ENCODE peak calls at places on chromosomes 4 and X, in seven cellular contexts. One of them, this sample, is unnamed.
A peak's percentile ranks its signal among the peaks of the same experiment; 100 is the strongest.

GRCh38 chr4:169008478-169008877 is 1.6 kb downstream of the CBR4 start:
- DNase-seq in A549: no peak
- DNase-seq in tibial nerve: no peak
- DNase-seq in right lobe of liver: no peak
- DNase-seq in esophagus squamous epithelium: no peak
- DNase-seq in transverse colon: no peak
- DNase-seq in sigmoid colon: no peak
- DNase-seq in this sample: no peak

GRCh38 chr4:38704755-38705154 is 40.8 kb downstream of the KLF3 start:
- DNase-seq in tibial nerve: no peak
- DNase-seq in transverse colon: no peak
- DNase-seq in right lobe of liver: no peak
- DNase-seq in esophagus squamous epithelium: no peak
- DNase-seq in A549: no peak
- DNase-seq in sigmoid colon: no peak
- DNase-seq in this sample: no peak

GRCh38 chr4:23999714-24000113 is 109.9 kb upstream of the PPARGC1A start:
- DNase-seq in transverse colon: no peak
- DNase-seq in sigmoid colon: no peak
- DNase-seq in A549: no peak
- DNase-seq in right lobe of liver: no peak
- DNase-seq in tibial nerve: no peak
- DNase-seq in esophagus squamous epithelium: no peak
- DNase-seq in this sample: no peak

GRCh38 chr4:160353548-160353947 is 1250.7 kb downstream of the RAPGEF2 start:
- DNase-seq in tibial nerve: no peak
- DNase-seq in sigmoid colon: no peak
- DNase-seq in esophagus squamous epithelium: no peak
- DNase-seq in right lobe of liver: no peak
- DNase-seq in A549: no peak
- DNase-seq in transverse colon: no peak
- DNase-seq in this sample: no peak

GRCh38 chr4:117983541-117984451 is 50.5 kb upstream of the NDST3 start:
- DNase-seq in transverse colon: no peak
- DNase-seq in sigmoid colon: no peak
- DNase-seq in A549: no peak
- DNase-seq in right lobe of liver: no peak
- DNase-seq in esophagus squamous epithelium: no peak
- DNase-seq in tibial nerve: no peak
- DNase-seq in this sample: no peak

GRCh38 chr4:23023121-23023520 is 330.4 kb downstream of the GBA3 start:
- DNase-seq in tibial nerve: no peak
- DNase-seq in esophagus squamous epithelium: no peak
- DNase-seq in A549: no peak
- DNase-seq in sigmoid colon: no peak
- DNase-seq in right lobe of liver: no peak
- DNase-seq in transverse colon: no peak
- DNase-seq in this sample: no peak

GRCh38 chrX:101507986-101508385 is 22.7 kb downstream of the ARMCX4 start:
- DNase-seq in right lobe of liver: no peak
- DNase-seq in esophagus squamous epithelium: no peak
- DNase-seq in transverse colon: no peak
- DNase-seq in sigmoid colon: no peak
- DNase-seq in tibial nerve: no peak
- DNase-seq in A549: no peak
- DNase-seq in this sample: no peak

GRCh38 chr4:74632634-74633033 is 161.7 kb downstream of the BTC start:
- DNase-seq in tibial nerve: no peak
- DNase-seq in esophagus squamous epithelium: no peak
- DNase-seq in sigmoid colon: no peak
- DNase-seq in A549: peak; percentile 86
- DNase-seq in right lobe of liver: peak; percentile 48
- DNase-seq in transverse colon: peak; percentile 24
- DNase-seq in this sample: peak; percentile 40

GRCh38 chr4:173685324-173685723 is 155.3 kb upstream of the HAND2 start:
- DNase-seq in right lobe of liver: no peak
- DNase-seq in esophagus squamous epithelium: no peak
- DNase-seq in sigmoid colon: no peak
- DNase-seq in transverse colon: no peak
- DNase-seq in A549: no peak
- DNase-seq in tibial nerve: no peak
- DNase-seq in this sample: no peak

GRCh38 chr4:177283167-177283566 is 26.5 kb upstream of the NEIL3 start:
- DNase-seq in right lobe of liver: no peak
- DNase-seq in transverse colon: no peak
- DNase-seq in sigmoid colon: no peak
- DNase-seq in tibial nerve: no peak
- DNase-seq in esophagus squamous epithelium: no peak
- DNase-seq in A549: no peak
- DNase-seq in this sample: no peak

GRCh38 chr4:52824603-52825310 is 37.4 kb upstream of the RASL11B start:
- DNase-seq in sigmoid colon: no peak
- DNase-seq in right lobe of liver: no peak
- DNase-seq in tibial nerve: no peak
- DNase-seq in transverse colon: no peak
- DNase-seq in A549: no peak
- DNase-seq in esophagus squamous epithelium: no peak
- DNase-seq in this sample: no peak

GRCh38 chrX:53435997-53436396 is 1.8 kb upstream of the HSD17B10 start:
- DNase-seq in A549: peak; percentile 78
- DNase-seq in right lobe of liver: peak; percentile 55
- DNase-seq in esophagus squamous epithelium: no peak
- DNase-seq in transverse colon: peak; percentile 67
- DNase-seq in sigmoid colon: peak; percentile 74
- DNase-seq in tibial nerve: peak; percentile 14
- DNase-seq in this sample: peak; percentile 69

GRCh38 chr4:72951628-72952027 is 117.9 kb downstream of the COX18 start:
- DNase-seq in tibial nerve: no peak
- DNase-seq in transverse colon: no peak
- DNase-seq in esophagus squamous epithelium: no peak
- DNase-seq in sigmoid colon: no peak
- DNase-seq in A549: peak; percentile 24
- DNase-seq in right lobe of liver: no peak
- DNase-seq in this sample: no peak

GRCh38 chrX:150216716-150217115 is 146.4 kb upstream of the MAMLD1 start:
- DNase-seq in A549: no peak
- DNase-seq in transverse colon: no peak
- DNase-seq in right lobe of liver: no peak
- DNase-seq in esophagus squamous epithelium: no peak
- DNase-seq in sigmoid colon: no peak
- DNase-seq in tibial nerve: no peak
- DNase-seq in this sample: no peak

GRCh38 chr4:108270466-108271450 is 102.0 kb upstream of the LEF1 start:
- DNase-seq in esophagus squamous epithelium: no peak
- DNase-seq in tibial nerve: no peak
- DNase-seq in A549: no peak
- DNase-seq in sigmoid colon: no peak
- DNase-seq in right lobe of liver: no peak
- DNase-seq in transverse colon: no peak
- DNase-seq in this sample: peak; percentile 26

GRCh38 chr4:82005153-82005552 is 368.6 kb downstream of the HNRNPD start:
- DNase-seq in esophagus squamous epithelium: no peak
- DNase-seq in sigmoid colon: no peak
- DNase-seq in A549: no peak
- DNase-seq in right lobe of liver: no peak
- DNase-seq in transverse colon: no peak
- DNase-seq in tibial nerve: no peak
- DNase-seq in this sample: no peak

GRCh38 chrX:31590581-31591113 is 518.8 kb upstream of the FTHL17 start:
- DNase-seq in sigmoid colon: no peak
- DNase-seq in esophagus squamous epithelium: no peak
- DNase-seq in transverse colon: no peak
- DNase-seq in tibial nerve: no peak
- DNase-seq in A549: no peak
- DNase-seq in right lobe of liver: no peak
- DNase-seq in this sample: peak; percentile 32

GRCh38 chr4:168408620-168409019 is 71.7 kb downstream of the DDX60L start:
- DNase-seq in sigmoid colon: peak; percentile 91
- DNase-seq in transverse colon: peak; percentile 53
- DNase-seq in esophagus squamous epithelium: no peak
- DNase-seq in right lobe of liver: no peak
- DNase-seq in tibial nerve: peak; percentile 15
- DNase-seq in A549: peak; percentile 79
- DNase-seq in this sample: no peak

GRCh38 chr4:72991889-72992288 is 77.6 kb downstream of the COX18 start:
- DNase-seq in tibial nerve: no peak
- DNase-seq in sigmoid colon: no peak
- DNase-seq in transverse colon: no peak
- DNase-seq in esophagus squamous epithelium: no peak
- DNase-seq in A549: no peak
- DNase-seq in right lobe of liver: no peak
- DNase-seq in this sample: no peak

GRCh38 chrX:65587616-65588526 is 53.3 kb upstream of the LAS1L start:
- DNase-seq in tibial nerve: peak; percentile 70
- DNase-seq in right lobe of liver: peak; percentile 60
- DNase-seq in sigmoid colon: peak; percentile 94
- DNase-seq in transverse colon: peak; percentile 86
- DNase-seq in A549: peak; percentile 8
- DNase-seq in esophagus squamous epithelium: no peak
- DNase-seq in this sample: peak; percentile 67
- TF ChIP-seq POLR2A in tibial nerve: no peak
- TF ChIP-seq POLR2A in right lobe of liver: no peak
- TF ChIP-seq POLR2A in sigmoid colon: no peak
- TF ChIP-seq POLR2A in transverse colon: no peak
- TF ChIP-seq POLR2A in A549: no peak
- TF ChIP-seq POLR2A in esophagus squamous epithelium: no peak
- TF ChIP-seq POLR2A in this sample: no peak

GRCh38 chr4:89267392-89267791 is 40.2 kb downstream of the GPRIN3 start:
- DNase-seq in esophagus squamous epithelium: no peak
- DNase-seq in tibial nerve: no peak
- DNase-seq in sigmoid colon: no peak
- DNase-seq in A549: no peak
- DNase-seq in transverse colon: no peak
- DNase-seq in right lobe of liver: no peak
- DNase-seq in this sample: no peak
- TF ChIP-seq POLR2A in esophagus squamous epithelium: no peak
- TF ChIP-seq POLR2A in tibial nerve: no peak
- TF ChIP-seq POLR2A in sigmoid colon: no peak
- TF ChIP-seq POLR2A in A549: no peak
- TF ChIP-seq POLR2A in transverse colon: no peak
- TF ChIP-seq POLR2A in right lobe of liver: no peak
- TF ChIP-seq POLR2A in this sample: no peak

DNA sequence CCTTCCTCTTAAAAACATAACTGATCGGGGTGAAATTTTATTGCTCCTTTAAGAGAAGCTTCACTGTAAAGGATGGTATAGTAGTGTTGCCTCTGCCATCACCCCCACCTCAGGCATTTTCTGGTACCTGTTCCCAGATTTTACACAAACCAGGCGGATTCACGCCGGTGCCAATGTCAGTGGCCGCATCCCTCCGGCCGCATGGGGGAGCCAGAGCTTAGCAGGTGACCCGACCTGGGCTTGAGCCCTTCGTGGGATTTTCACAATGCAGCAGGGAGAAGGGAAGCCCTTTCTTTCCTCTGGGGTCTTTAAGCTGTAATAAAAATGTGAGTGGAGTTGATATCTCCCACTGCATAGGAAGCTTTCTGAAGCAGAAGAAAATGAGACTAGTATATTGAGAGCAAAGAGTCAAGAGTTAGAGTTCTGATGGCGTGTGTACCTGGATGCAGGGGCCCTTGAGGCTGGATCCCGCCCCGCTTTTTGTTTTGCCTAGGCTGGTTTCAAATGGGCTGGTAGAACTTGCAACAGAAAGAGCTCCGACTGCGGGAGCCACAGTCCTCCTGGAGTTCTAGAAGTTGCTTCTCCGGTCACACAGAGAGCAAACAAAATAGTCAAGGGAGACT is 59.4 kb downstream of the POLR2B start:
- DNase-seq in tibial nerve: peak; percentile 45
- DNase-seq in transverse colon: peak; percentile 67
- DNase-seq in right lobe of liver: peak; percentile 53
- DNase-seq in sigmoid colon: peak; percentile 82
- DNase-seq in A549: peak; percentile 56
- DNase-seq in esophagus squamous epithelium: no peak
- DNase-seq in this sample: peak; percentile 72
- TF ChIP-seq POLR2A in tibial nerve: no peak
- TF ChIP-seq POLR2A in transverse colon: no peak
- TF ChIP-seq POLR2A in right lobe of liver: no peak
- TF ChIP-seq POLR2A in sigmoid colon: no peak
- TF ChIP-seq POLR2A in A549: no peak
- TF ChIP-seq POLR2A in esophagus squamous epithelium: no peak
- TF ChIP-seq POLR2A in this sample: no peak

DNA sequence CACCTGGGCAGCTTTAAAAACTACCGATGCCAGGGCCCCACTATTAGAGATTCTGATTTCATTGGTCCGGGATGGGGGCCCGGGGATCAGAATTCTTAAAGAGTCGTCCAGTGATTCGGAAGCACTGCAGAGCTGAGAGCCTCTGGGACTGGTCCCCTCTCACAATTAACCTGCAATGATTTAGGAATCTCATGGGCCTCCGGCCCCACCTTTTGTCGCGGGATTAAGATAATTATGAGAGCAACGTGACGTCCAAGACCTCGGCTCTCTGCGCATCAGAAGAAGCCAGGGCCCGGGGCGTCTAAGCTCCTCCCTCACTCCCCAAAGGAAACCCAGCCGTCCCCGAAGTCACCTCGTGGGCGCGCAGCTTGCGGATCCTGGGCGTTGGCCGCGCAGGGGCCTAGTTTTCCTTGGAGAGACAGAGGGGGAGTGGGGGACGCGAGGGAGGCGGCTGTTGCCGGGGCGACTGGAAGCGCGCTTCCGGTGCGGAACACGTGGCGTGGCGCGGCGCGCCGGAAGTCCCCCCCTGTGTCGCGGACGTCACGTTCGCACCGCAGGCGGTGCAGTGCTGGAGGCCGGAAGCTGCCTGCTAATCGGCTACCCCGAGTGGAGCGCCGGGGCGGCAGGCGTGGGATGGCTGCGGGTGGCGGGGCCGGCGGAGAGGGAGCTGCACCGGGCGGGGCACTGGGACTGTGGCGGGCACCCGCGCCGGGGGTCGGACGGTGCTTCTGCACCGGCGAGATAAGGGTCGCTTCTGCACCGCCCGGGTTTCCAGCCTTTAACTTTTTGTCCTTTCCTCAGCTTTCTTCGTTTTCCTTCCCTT is at the start of gene GEMIN8:
- DNase-seq in tibial nerve: peak; percentile 54
- DNase-seq in A549: peak; percentile 95
- DNase-seq in right lobe of liver: peak; percentile 91
- DNase-seq in sigmoid colon: peak; percentile 94
- DNase-seq in esophagus squamous epithelium: peak; percentile 32
- DNase-seq in transverse colon: peak; percentile 91
- DNase-seq in this sample: peak; percentile 83
- TF ChIP-seq POLR2A in tibial nerve: peak; percentile 34
- TF ChIP-seq POLR2A in A549: peak; percentile 75
- TF ChIP-seq POLR2A in right lobe of liver: peak; percentile 81
- TF ChIP-seq POLR2A in sigmoid colon: peak; percentile 59
- TF ChIP-seq POLR2A in esophagus squamous epithelium: no peak
- TF ChIP-seq POLR2A in transverse colon: peak; percentile 83
- TF ChIP-seq POLR2A in this sample: peak; percentile 74